ENCODE peak calls at places on chromosomes 3 and 15, in eight cellular contexts. V is neuronal stem cell, W is neural progenitor cell, P is GM23248, D is H1, B is IMR-90, M is mammary epithelial cell, R is endothelial cell of umbilical vein. G is an unnamed sample. For H3K4me1, the result is how much of the 10 kb centered on the place peaks cover.

GRCh38 chr3:59320080-59320479 is 270.3 kb upstream of the CFAP20DC start:
- DNase-seq in V (peak), W (peak), P (no peak), D (no peak), B (no peak), M (no peak), R (no peak), G (no peak)

GRCh38 chr3:24338409-24338808 is 156.2 kb downstream of the THRB start:
- DNase-seq in V (no peak), W (no peak), P (no peak), D (no peak), B (no peak), M (no peak), R (no peak), G (no peak)

GRCh38 chr3:124780767-124781485 is 50.7 kb downstream of the UMPS start:
- DNase-seq in V (no peak), W (peak), P (peak), D (no peak), B (peak), M (no peak), R (peak), G (peak)

GRCh38 chr15:66014639-66015182 is 145.4 kb downstream of the RAB11A start:
- DNase-seq in V (no peak), W (no peak), P (no peak), D (no peak), B (no peak), M (peak), R (no peak), G (no peak)

GRCh38 chr3:136617123-136617700 is 135.0 kb downstream of the STAG1 start:
- DNase-seq in V (no peak), W (no peak), P (no peak), D (no peak), B (no peak), M (no peak), R (no peak), G (no peak)

GRCh38 chr3:124886168-124887051 is 755 bp downstream of the ITGB5 start:
- DNase-seq in V (peak), W (peak), P (peak), D (no peak), B (peak), M (peak), R (peak), G (no peak)

GRCh38 chr3:30294241-30294667 is 312.1 kb upstream of the TGFBR2 start:
- DNase-seq in V (no peak), W (peak), P (peak), D (no peak), B (peak), M (no peak), R (no peak), G (peak)

GRCh38 chr3:128987701-128988100 is 6.2 kb downstream of the CFAP92 start:
- DNase-seq in V (no peak), W (no peak), P (no peak), D (no peak), B (no peak), M (no peak), R (no peak), G (no peak)

GRCh38 chr3:135917076-135917475 is 48.5 kb upstream of the PPP2R3A start:
- DNase-seq in V (no peak), W (no peak), P (no peak), D (no peak), B (no peak), M (no peak), R (no peak), G (no peak)

GRCh38 chr15:63283126-63283525 is 5.7 kb downstream of the APH1B start:
- DNase-seq in V (no peak), W (no peak), P (no peak), D (no peak), B (no peak), M (no peak), R (no peak), G (no peak)

GRCh38 chr3:101120039-101120438 is 126.8 kb upstream of the ABI3BP start:
- DNase-seq in V (no peak), W (no peak), P (no peak), D (no peak), B (no peak), M (no peak), R (no peak), G (no peak)

GRCh38 chr3:94607778-94608177 is 544.9 kb downstream of the NSUN3 start:
- DNase-seq in V (no peak), W (no peak), P (no peak), D (no peak), B (no peak), M (no peak), R (no peak), G (no peak)

GRCh38 chr3:126927846-126928245 is 55.1 kb upstream of the PLXNA1 start:
- DNase-seq in V (no peak), W (no peak), P (no peak), D (no peak), B (no peak), M (no peak), R (peak), G (no peak)

GRCh38 chr3:57918123-57918837 is 89.9 kb upstream of the FLNB start:
- DNase-seq in V (no peak), W (no peak), P (peak), D (no peak), B (peak), M (peak), R (no peak), G (peak)

GRCh38 chr3:178203152-178203551 is 333.1 kb upstream of the KCNMB2 start:
- DNase-seq in V (no peak), W (no peak), P (peak), D (no peak), B (peak), M (no peak), R (no peak), G (peak)

GRCh38 chr3:87436781-87437543 is 160.6 kb upstream of the POU1F1 start:
- DNase-seq in V (no peak), W (no peak), P (peak), D (no peak), B (no peak), M (peak), R (peak), G (peak)

GRCh38 chr3:69219101-69219708 is 96.8 kb upstream of the LMOD3 start:
- DNase-seq in V (no peak), W (no peak), P (no peak), D (no peak), B (no peak), M (no peak), R (peak), G (peak)

GRCh38 chr15:39589193-39589814 is 8.4 kb downstream of the THBS1 start:
- DNase-seq in V (no peak), W (no peak), P (peak), D (no peak), B (no peak), M (peak), R (no peak), G (no peak)

GRCh38 chr3:52533623-52534280 is at the start of gene NT5DC2:
- DNase-seq in V (peak), W (peak), P (peak), D (no peak), B (peak), M (peak), R (peak), G (peak)

GRCh38 chr3:52532838-52533622 is 627 bp downstream of the NT5DC2 start:
- DNase-seq in V (peak), W (peak), P (peak), D (no peak), B (no peak), M (peak), R (no peak), G (no peak)

GRCh38 chr3:52536112-52536368 is 365 bp upstream of the UQCC5 start:
- DNase-seq in V (no peak), W (no peak), P (no peak), D (no peak), B (no peak), M (no peak), R (no peak), G (no peak)

GRCh38 chr3:52535411-52536111 is 844 bp upstream of the UQCC5 start:
- DNase-seq in V (no peak), W (no peak), P (no peak), D (no peak), B (no peak), M (no peak), R (no peak), G (no peak)

GRCh38 chr3:52534281-52535183 is 875 bp upstream of the NT5DC2 start:
- DNase-seq in V (no peak), W (peak), P (peak), D (no peak), B (peak), M (no peak), R (no peak), G (no peak)
- H2AFZ ChIP-seq in V (peak), W (no peak), P (peak), D (no peak), B (peak), M (peak), R (no peak), G (peak)

GRCh38 chr3:171953300-171954022 is 85.9 kb upstream of the FNDC3B start:
- DNase-seq in V (no peak), W (peak), P (peak), D (no peak), B (no peak), M (peak), R (no peak), G (no peak)

GRCh38 chr3:171960159-171960558 is 79.2 kb upstream of the FNDC3B start:
- DNase-seq in V (no peak), W (no peak), P (no peak), D (no peak), B (no peak), M (no peak), R (no peak), G (no peak)

GRCh38 chr3:171959532-171960044 is 79.8 kb upstream of the FNDC3B start:
- DNase-seq in V (no peak), W (no peak), P (no peak), D (no peak), B (no peak), M (peak), R (no peak), G (no peak)

GRCh38 chr3:171954644-171955365 is 84.6 kb upstream of the FNDC3B start:
- DNase-seq in V (no peak), W (no peak), P (no peak), D (no peak), B (no peak), M (no peak), R (peak), G (peak)

GRCh38 chr3:171956372-171957104 is 82.8 kb upstream of the FNDC3B start:
- DNase-seq in V (no peak), W (no peak), P (no peak), D (no peak), B (no peak), M (no peak), R (no peak), G (no peak)
- H3K4me1 ChIP-seq in V (under half), W (under half), P (under half), D (under half), B (under half), M (under half), R (under half), G (under half)

GRCh38 chr3:12886736-12887135 is 45.4 kb upstream of the RPL32 start:
- DNase-seq in V (no peak), W (no peak), P (no peak), D (no peak), B (no peak), M (no peak), R (no peak), G (no peak)

GRCh38 chr3:12884790-12885584 is 43.6 kb upstream of the RPL32 start:
- DNase-seq in V (no peak), W (no peak), P (no peak), D (no peak), B (no peak), M (no peak), R (no peak), G (no peak)

GRCh38 chr3:12884104-12884742 is 42.9 kb upstream of the RPL32 start:
- DNase-seq in V (no peak), W (no peak), P (peak), D (no peak), B (peak), M (no peak), R (no peak), G (peak)

GRCh38 chr3:12886106-12886679 is 44.8 kb upstream of the RPL32 start:
- DNase-seq in V (no peak), W (no peak), P (no peak), D (no peak), B (no peak), M (no peak), R (no peak), G (no peak)

GRCh38 chr3:12885585-12885934 is 44.2 kb upstream of the RPL32 start:
- DNase-seq in V (no peak), W (no peak), P (no peak), D (no peak), B (no peak), M (no peak), R (no peak), G (no peak)
- H3K9ac ChIP-seq in V (no peak), W (no peak), P (no peak), D (no peak), B (no peak), M (no peak), R (no peak), G (no peak)

DNA sequence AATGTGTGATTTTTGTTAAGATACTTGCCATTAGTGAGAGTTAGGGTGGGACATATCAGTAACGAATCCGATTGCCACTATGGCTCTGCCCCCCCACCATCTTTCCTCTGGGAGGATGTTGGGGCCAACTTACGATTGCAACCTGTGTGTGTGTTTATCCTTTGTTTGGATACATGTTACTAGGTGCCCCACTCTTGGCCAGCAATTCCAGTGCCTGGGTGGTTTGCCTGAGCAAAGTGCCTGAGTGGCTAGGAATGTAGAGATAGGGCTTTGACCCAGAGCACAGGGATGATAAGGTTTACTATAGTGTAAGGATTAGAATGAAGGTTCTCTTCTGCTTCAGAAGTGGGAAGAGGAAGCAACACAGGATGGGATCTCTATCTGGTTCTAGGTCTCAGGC is 231.8 kb downstream of the TP63 start:
- DNase-seq in V (no peak), W (no peak), P (no peak), D (no peak), B (no peak), M (peak), R (no peak), G (no peak)
- H2AFZ ChIP-seq in V (no peak), W (peak), P (no peak), D (peak), B (no peak), M (no peak), R (no peak), G (no peak)

DNA sequence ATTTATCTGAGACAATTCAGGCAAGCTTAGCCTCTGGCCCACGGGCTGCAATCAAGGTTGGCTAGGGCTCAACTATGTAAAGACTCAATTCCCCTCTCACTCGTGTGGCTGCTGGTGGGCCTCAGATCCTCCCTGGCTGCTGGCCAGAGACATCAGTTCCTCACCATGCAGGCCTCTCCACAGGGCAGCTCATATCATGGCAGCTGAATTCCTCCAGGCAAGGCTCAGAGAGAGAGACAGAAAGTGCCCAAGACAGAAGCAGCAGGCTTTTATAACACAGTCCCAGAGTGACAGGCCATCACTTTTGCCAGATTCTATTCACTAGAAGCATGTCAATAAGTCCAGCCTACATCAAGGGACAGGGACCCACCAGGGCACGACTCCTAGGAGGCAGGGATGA is 63.2 kb downstream of the XXYLT1 start:
- DNase-seq in V (no peak), W (no peak), P (no peak), D (no peak), B (no peak), M (no peak), R (no peak), G (no peak)
- H3K4me1 ChIP-seq in V (under half), W (under half), P (half or more), D (under half), B (under half), M (under half), R (under half), G (half or more)

DNA sequence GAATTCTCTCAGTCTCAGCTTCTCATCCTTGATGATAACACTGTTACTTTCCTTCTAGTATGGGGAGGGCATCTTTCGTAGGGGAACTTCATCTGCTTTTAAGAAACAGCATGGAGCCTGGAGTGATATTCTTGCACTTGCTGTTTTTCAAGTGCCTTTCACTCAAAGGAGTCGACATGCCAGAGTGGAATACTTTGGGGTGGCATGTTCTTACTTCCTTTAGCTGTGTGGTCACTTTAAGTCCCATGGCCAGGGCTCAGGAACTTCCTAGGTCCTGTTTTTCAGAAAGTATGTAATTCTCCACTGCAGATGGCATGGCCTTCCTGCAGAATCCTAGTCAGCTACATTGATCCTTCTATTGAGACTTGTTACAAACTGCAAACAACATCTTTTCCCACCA is 28.1 kb upstream of the CDCP1 start:
- DNase-seq in V (no peak), W (no peak), P (no peak), D (no peak), B (no peak), M (no peak), R (no peak), G (no peak)
- H3K9ac ChIP-seq in V (no peak), W (no peak), P (no peak), D (no peak), B (no peak), M (no peak), R (no peak), G (no peak)